ENCODE peak calls at places on chromosomes 16 and 17, in four cellular contexts. W, F, E and R are unnamed samples.

GRCh38 chr17:44220211-44221071 is 966 bp upstream of the UBTF start:
- DNase-seq in F (peak), W (peak), E (peak), R (peak)

GRCh38 chr17:67818110-67819002 is 6.9 kb upstream of the BPTF start:
- DNase-seq in E (peak), F (no peak), W (no peak), R (peak)

GRCh38 chr16:10617662-10618420 is 37.4 kb upstream of the EMP2 start:
- DNase-seq in E (no peak), W (no peak), F (no peak), R (peak)

GRCh38 chr16:69399361-69399760 is 13.6 kb upstream of the TERF2 start:
- DNase-seq in E (no peak), F (peak), W (no peak), R (no peak)

GRCh38 chr17:77892469-77893143 is 65.9 kb upstream of the TNRC6C start:
- DNase-seq in F (no peak), W (peak), E (peak), R (peak)

GRCh38 chr17:78365561-78366108 is 5.8 kb upstream of the SOCS3 start:
- DNase-seq in E (no peak), F (no peak), W (no peak), R (peak)

GRCh38 chr17:62911106-62911505 is 54.9 kb upstream of the TANC2 start:
- DNase-seq in F (no peak), E (no peak), W (no peak), R (no peak)

GRCh38 chr16:53891409-53892139 is 187.6 kb downstream of the FTO start:
- DNase-seq in F (no peak), W (no peak), E (no peak), R (no peak)

GRCh38 chr17:77445908-77446535 is 305.3 kb downstream of the SEC14L1 start:
- DNase-seq in E (no peak), F (peak), W (no peak), R (no peak)

GRCh38 chr17:44688675-44689491 is 693 bp downstream of the CCDC43 start:
- DNase-seq in W (no peak), E (peak), F (peak), R (peak)

GRCh38 chr17:78779848-78780247 is 2.2 kb downstream of the CYTH1 start:
- DNase-seq in F (no peak), E (no peak), W (no peak), R (no peak)

GRCh38 chr17:13643196-13643595 is 41.5 kb upstream of the HS3ST3A1 start:
- DNase-seq in W (no peak), F (no peak), E (no peak), R (no peak)

GRCh38 chr17:19579867-19580565 is 46.4 kb downstream of the SLC47A1 start:
- DNase-seq in E (no peak), F (no peak), W (peak), R (peak)

GRCh38 chr17:42016411-42016831 is 818 bp downstream of the DNAJC7 start:
- DNase-seq in F (peak), W (peak), E (no peak), R (peak)

GRCh38 chr17:29034510-29034909 is 8.4 kb upstream of the PIPOX start:
- DNase-seq in W (no peak), E (no peak), F (no peak), R (no peak)

GRCh38 chr17:75069783-75070182 is 18.0 kb upstream of the SLC16A5 start:
- DNase-seq in W (peak), F (no peak), E (peak), R (peak)

GRCh38 chr16:4945560-4946502 is 8.9 kb upstream of the PPL start:
- DNase-seq in W (no peak), F (no peak), E (peak), R (peak)

GRCh38 chr16:53546988-53547391 is 44.0 kb upstream of the AKTIP start:
- DNase-seq in W (no peak), E (peak), F (peak), R (peak)

GRCh38 chr17:38325221-38325851 is 18.4 kb downstream of the GPR179 start:
- DNase-seq in F (no peak), E (no peak), W (peak), R (peak)

GRCh38 chr17:65633988-65634387 is 72.5 kb upstream of the AXIN2 start:
- DNase-seq in W (no peak), F (no peak), E (peak), R (no peak)

GRCh38 chr17:41338961-41339485 is 11.6 kb downstream of the KRT33A start:
- DNase-seq in F (peak), W (no peak), E (peak), R (no peak)

GRCh38 chr16:10126686-10127085 is 55.5 kb downstream of the GRIN2A start:
- DNase-seq in F (peak), W (no peak), E (peak), R (no peak)

GRCh38 chr17:63305857-63306256 is 140.2 kb downstream of the CYB561 start:
- DNase-seq in W (no peak), F (no peak), E (no peak), R (no peak)

GRCh38 chr17:20171741-20172377 is 162.7 kb downstream of the SPECC1 start:
- DNase-seq in E (no peak), W (no peak), F (peak), R (no peak)

GRCh38 chr16:70402916-70403659 is 35.8 kb downstream of the ST3GAL2 start:
- DNase-seq in F (peak), E (no peak), W (no peak), R (no peak)

GRCh38 chr16:51149721-51150158 is 1.3 kb downstream of the SALL1 start:
- DNase-seq in W (peak), F (no peak), E (no peak), R (no peak)

GRCh38 chr17:29611351-29612093 is 11.2 kb downstream of the CORO6 start:
- DNase-seq in F (no peak), E (no peak), W (no peak), R (peak)

GRCh38 chr17:50864747-50865059 is 1.5 kb downstream of the TOB1 start:
- DNase-seq in F (no peak), E (no peak), W (no peak), R (no peak)

GRCh38 chr16:79595261-79595660 is 5.3 kb downstream of the MAF start:
- DNase-seq in W (no peak), E (no peak), F (no peak), R (no peak)

GRCh38 chr16:85296859-85297698 is 184.8 kb upstream of the CIBAR2 start:
- DNase-seq in F (no peak), E (peak), W (peak), R (peak)

GRCh38 chr16:10332775-10333174 is 53.1 kb upstream of the ATF7IP2 start:
- DNase-seq in W (no peak), E (no peak), F (no peak), R (no peak)

GRCh38 chr17:31416503-31416923 is 25.0 kb downstream of the RAB11FIP4 start:
- DNase-seq in F (peak), W (no peak), E (no peak), R (no peak)

GRCh38 chr17:1087381-1088241 is 90.7 kb downstream of the TIMM22 start:
- DNase-seq in E (peak), F (no peak), W (peak), R (peak)

GRCh38 chr16:8795818-8796217 is 1.6 kb downstream of the TMEM186 start:
- DNase-seq in W (no peak), E (no peak), F (no peak), R (no peak)

GRCh38 chr17:63029520-63029919 is 63.5 kb downstream of the TANC2 start:
- DNase-seq in W (no peak), E (peak), F (peak), R (no peak)

GRCh38 chr17:57532556-57532955 is 212.5 kb downstream of the CCDC182 start:
- DNase-seq in E (no peak), W (no peak), F (no peak), R (no peak)

GRCh38 chr17:2075336-2076056 is 20.6 kb downstream of the HIC1 start:
- DNase-seq in E (peak), W (peak), F (peak), R (peak)

GRCh38 chr17:56087199-56087598 is 66.1 kb upstream of the ANKFN1 start:
- DNase-seq in F (no peak), W (no peak), E (no peak), R (no peak)

GRCh38 chr16:84879569-84880487 is 60.0 kb downstream of the CRISPLD2 start:
- DNase-seq in E (peak), W (no peak), F (no peak), R (peak)

GRCh38 chr17:15321556-15322250 is 19.7 kb downstream of the TEKT3 start:
- DNase-seq in E (peak), F (peak), W (no peak), R (peak)

DNA sequence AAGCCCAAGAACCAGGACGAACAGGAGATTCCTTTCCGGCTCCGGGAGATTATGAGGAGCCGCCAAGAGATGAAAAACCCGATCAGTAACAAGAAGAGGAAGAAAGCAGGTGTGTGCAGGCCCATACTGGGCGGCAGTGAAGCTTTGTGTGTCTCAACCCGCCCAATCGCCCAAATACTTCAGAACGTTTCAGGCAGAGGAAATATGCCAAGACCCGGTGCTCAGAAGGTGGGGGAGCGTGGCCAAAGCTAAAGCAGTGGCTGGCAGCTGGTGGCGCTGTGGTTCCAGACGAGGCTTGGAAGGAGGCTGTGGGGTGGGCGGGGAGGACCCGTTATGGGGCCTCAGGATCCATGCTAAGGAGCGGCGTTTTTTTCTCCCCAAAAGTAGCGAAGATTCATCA is 1.2 kb downstream of the CCDC137 start:
- DNase-seq in F (no peak), E (peak), W (peak), R (no peak)
- TF ChIP-seq CTCF in F (no peak), E (peak), W (peak), R (no peak)

GRCh38 chr17:48555616-48556533 is 11.0 kb upstream of the HOXB2 start:
- DNase-seq in E (peak), F (peak), W (no peak), R (no peak)

GRCh38 chr17:48556534-48557401 is 11.9 kb upstream of the HOXB2 start:
- DNase-seq in F (peak), W (no peak), E (peak), R (no peak)

GRCh38 chr17:48553837-48554236 is 8.9 kb upstream of the HOXB2 start:
- DNase-seq in E (no peak), F (peak), W (no peak), R (no peak)

GRCh38 chr17:48554412-48555090 is 9.6 kb upstream of the HOXB2 start:
- DNase-seq in W (no peak), E (no peak), F (peak), R (no peak)

GRCh38 chr17:48555183-48555615 is 10.3 kb upstream of the HOXB2 start:
- DNase-seq in F (peak), W (no peak), E (peak), R (no peak)
- H3K4me2 ChIP-seq in F (peak), W (peak), E (peak), R (peak)

GRCh38 chr16:66752958-66753357 is 1.5 kb upstream of the DYNC1LI2 start:
- DNase-seq in E (no peak), F (no peak), W (no peak), R (peak)

GRCh38 chr16:66754819-66755218 is 3.4 kb upstream of the DYNC1LI2 start:
- DNase-seq in E (no peak), W (no peak), F (no peak), R (no peak)

GRCh38 chr16:66752379-66752778 is 970 bp upstream of the DYNC1LI2 start:
- DNase-seq in F (no peak), W (no peak), E (no peak), R (no peak)

GRCh38 chr16:66754211-66754610 is 2.8 kb upstream of the DYNC1LI2 start:
- DNase-seq in F (no peak), W (no peak), E (no peak), R (no peak)

GRCh38 chr16:66758086-66758485 is 6.7 kb upstream of the DYNC1LI2 start:
- DNase-seq in F (no peak), E (no peak), W (no peak), R (no peak)
- TF ChIP-seq CTCF in F (no peak), E (no peak), W (no peak), R (peak)

DNA sequence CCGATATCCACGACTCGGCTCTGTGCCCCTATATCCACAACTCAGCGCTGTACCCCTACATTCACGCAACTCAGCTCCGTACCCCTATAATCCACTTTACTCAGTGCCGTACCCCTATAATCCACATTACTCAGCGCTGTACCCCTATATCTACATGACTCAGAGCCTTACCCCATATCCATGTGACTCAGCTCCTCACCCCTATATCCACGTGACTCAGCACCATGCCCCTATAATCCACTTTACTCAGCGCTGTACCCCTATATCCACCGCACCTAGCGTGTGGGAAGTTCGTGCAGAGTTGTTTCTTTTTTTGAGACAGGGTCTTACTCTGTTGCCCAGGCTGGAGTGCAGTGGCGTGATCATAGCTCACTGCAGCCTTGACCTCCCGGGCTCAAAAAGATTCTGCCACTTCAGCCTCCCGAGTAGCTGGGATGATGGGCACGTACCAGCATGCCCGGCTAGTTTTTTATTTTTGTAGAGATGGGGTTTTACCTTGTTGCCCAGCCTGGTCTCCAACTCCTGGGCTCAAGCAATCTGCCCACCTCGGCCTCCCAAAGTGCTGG is 17.4 kb downstream of the CYB5D2 start:
- DNase-seq in E (no peak), F (no peak), W (no peak), R (peak)
- H3K4me2 ChIP-seq in E (no peak), F (no peak), W (no peak), R (no peak)

GRCh38 chr16:425082-425718 is at the start of gene RAB11FIP3:
- DNase-seq in F (peak), E (peak), W (peak), R (peak)
- TF ChIP-seq CTCF in F (peak), E (peak), W (peak), R (no peak)

GRCh38 chr16:30349695-30350094 is 5.4 kb downstream of the CD2BP2 start:
- DNase-seq in E (no peak), W (no peak), F (no peak), R (peak)
- H3K4me2 ChIP-seq in E (no peak), W (no peak), F (no peak), R (no peak)

DNA sequence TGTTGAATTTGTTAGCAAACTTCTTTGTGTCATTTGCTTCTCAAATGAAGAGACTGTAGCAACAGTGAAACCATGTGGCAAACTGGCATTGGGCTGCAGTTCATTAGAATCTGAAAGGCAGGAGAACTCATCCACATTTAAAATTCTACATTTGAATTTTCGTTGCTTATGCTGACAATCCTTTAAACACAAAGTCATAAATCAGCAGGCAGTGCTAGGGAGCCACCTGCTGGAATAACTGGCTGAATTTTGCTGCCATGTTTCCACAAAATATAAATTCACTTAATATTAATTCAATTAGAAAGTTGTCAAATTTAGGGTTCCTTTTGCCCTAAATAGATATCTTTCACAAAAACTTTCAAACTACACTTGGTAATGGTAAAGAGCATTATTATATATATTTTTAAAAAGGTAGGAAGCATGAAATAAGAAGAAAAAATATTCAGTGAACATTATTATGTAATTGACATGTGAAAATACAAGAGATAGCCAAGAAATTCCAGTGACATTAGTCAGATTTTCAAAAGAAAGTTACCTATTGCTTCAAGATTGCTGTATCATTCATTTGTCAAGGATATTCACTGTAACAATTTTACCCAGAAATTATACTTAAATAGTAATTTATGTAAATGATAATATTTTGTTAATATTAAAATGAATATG is 350.1 kb downstream of the KIF2B start:
- DNase-seq in F (no peak), W (no peak), E (peak), R (no peak)
- TF ChIP-seq CTCF in F (peak), W (peak), E (peak), R (peak)

GRCh38 chr16:24734382-24734781 is 4.9 kb downstream of the TNRC6A start:
- DNase-seq in F (peak), E (no peak), W (no peak), R (no peak)
- H3K4me2 ChIP-seq in F (peak), E (no peak), W (peak), R (no peak)

DNA sequence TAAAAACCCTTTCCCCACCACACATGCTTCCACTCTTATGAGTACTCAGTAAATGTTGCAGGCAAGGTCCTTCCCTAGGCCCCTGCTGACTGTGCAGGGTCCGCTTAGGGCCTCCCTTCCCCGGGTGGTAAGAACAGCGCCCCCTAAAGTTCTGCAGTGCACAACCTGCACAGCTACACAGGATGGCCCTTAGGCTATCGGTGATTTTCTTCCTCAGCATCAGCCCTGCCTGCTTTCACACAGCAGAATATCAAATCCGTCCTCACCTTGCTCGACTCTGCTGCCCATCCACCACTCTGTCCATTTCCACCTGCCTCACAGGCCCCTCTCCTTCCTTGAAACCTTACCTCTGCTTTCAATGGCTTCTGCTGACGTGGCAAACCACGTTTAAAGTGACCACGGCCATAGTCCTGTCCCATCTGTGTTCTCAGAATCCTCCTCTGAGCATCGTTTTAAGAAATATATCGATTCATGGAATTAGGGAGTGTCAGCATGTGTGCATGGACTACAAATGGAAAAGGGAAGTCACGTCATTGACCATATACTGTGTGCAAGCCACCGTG is 51.4 kb upstream of the TMEM132E start:
- DNase-seq in E (no peak), F (no peak), W (peak), R (no peak)
- TF ChIP-seq CTCF in E (peak), F (no peak), W (peak), R (no peak)